ENCODE peak calls at places on chromosome 7, in five cellular contexts. B is upper lobe of right lung, L is astrocyte of the spinal cord, I is hepatocyte, T is AG09319. H is an unnamed sample.

GRCh38 chr7:121519548-121520521 is 123.7 kb upstream of the FAM3C start:
- DNase-seq in B (no peak), L (peak), I (no peak), T (no peak), H (no peak)

GRCh38 chr7:226281-226882 is 34.0 kb downstream of the FAM20C start:
- DNase-seq in B (no peak), L (peak), I (peak), T (no peak), H (no peak)

GRCh38 chr7:55504093-55504859 is 68.0 kb downstream of the VOPP1 start:
- DNase-seq in B (no peak), L (no peak), I (no peak), T (no peak), H (no peak)

GRCh38 chr7:152762056-152762455 is 2.5 kb downstream of the ACTR3B start:
- DNase-seq in B (no peak), L (no peak), I (no peak), T (no peak), H (no peak)

GRCh38 chr7:27930910-27931476 is 191.0 kb downstream of the TAX1BP1 start:
- DNase-seq in B (no peak), L (no peak), I (no peak), T (no peak), H (no peak)

GRCh38 chr7:111438369-111439289 is 123.7 kb downstream of the IMMP2L start:
- DNase-seq in B (no peak), L (peak), I (no peak), T (no peak), H (no peak)

GRCh38 chr7:131196808-131197207 is 130.9 kb upstream of the MKLN1 start:
- DNase-seq in B (no peak), L (peak), I (peak), T (no peak), H (no peak)

GRCh38 chr7:146772581-146772980 is 656.0 kb downstream of the CNTNAP2 start:
- DNase-seq in B (no peak), L (no peak), I (peak), T (no peak), H (no peak)

GRCh38 chr7:55308186-55308929 is 56.8 kb upstream of the LANCL2 start:
- DNase-seq in B (no peak), L (peak), I (peak), T (peak), H (no peak)

GRCh38 chr7:149822353-149822943 is 15.7 kb upstream of the ZNF862 start:
- DNase-seq in B (peak), L (no peak), I (no peak), T (no peak), H (peak)

GRCh38 chr7:107978815-107979408 is 24.0 kb downstream of the LAMB1 start:
- DNase-seq in B (no peak), L (no peak), I (no peak), T (no peak), H (no peak)

GRCh38 chr7:140596751-140597424 is 43.7 kb downstream of the DENND2A start:
- DNase-seq in B (no peak), L (peak), I (no peak), T (no peak), H (no peak)

GRCh38 chr7:3043544-3044395 is at the start of gene CARD11:
- DNase-seq in B (no peak), L (no peak), I (peak), T (no peak), H (no peak)

GRCh38 chr7:116354171-116354545 is 143.8 kb downstream of the TES start:
- DNase-seq in B (no peak), L (peak), I (peak), T (peak), H (no peak)

GRCh38 chr7:43362652-43363428 is 220.1 kb upstream of the STK17A start:
- DNase-seq in B (no peak), L (peak), I (peak), T (no peak), H (no peak)

GRCh38 chr7:143347950-143348349 is 14.6 kb downstream of the FAM131B start:
- DNase-seq in B (no peak), L (no peak), I (no peak), T (no peak), H (no peak)

GRCh38 chr7:36132025-36132424 is 21.0 kb upstream of the EEPD1 start:
- DNase-seq in B (no peak), L (no peak), I (no peak), T (no peak), H (no peak)
- TF ChIP-seq CTCF in B (no peak), L (no peak), I (no peak), T (no peak), H (no peak)

GRCh38 chr7:151246161-151247015 is 2.1 kb downstream of the SMARCD3 start:
- DNase-seq in B (no peak), L (no peak), I (no peak), T (no peak), H (no peak)

GRCh38 chr7:151249034-151249731 is 689 bp upstream of the SMARCD3 start:
- DNase-seq in B (peak), L (peak), I (peak), T (no peak), H (no peak)

GRCh38 chr7:151248191-151249033 is at the start of gene SMARCD3:
- DNase-seq in B (peak), L (peak), I (peak), T (no peak), H (no peak)

GRCh38 chr7:151247016-151247580 is 1.4 kb downstream of the SMARCD3 start:
- DNase-seq in B (no peak), L (peak), I (no peak), T (no peak), H (no peak)

GRCh38 chr7:151247611-151248176 is 800 bp downstream of the SMARCD3 start:
- DNase-seq in B (no peak), L (peak), I (no peak), T (no peak), H (no peak)
- TF ChIP-seq CTCF in B (no peak), L (no peak), I (no peak), T (no peak), H (no peak)

DNA sequence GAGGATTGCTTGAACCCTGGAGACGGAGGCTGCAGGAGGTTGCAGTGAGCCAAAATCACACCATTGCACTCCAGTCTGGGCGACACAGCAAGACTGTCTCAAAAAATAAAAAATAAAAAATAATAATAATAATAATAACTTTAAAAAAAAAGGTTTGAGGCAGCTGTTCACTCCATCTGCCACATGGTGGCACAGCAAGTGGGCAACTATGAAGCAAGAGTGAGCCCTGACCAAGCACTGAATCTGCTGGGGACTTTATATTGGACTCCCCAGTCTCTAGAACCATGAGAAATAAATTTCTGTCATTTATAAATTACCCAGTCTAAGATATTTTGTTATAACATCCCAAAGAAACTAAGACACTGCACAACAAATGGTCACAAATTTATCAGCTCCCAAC is 14.6 kb upstream of the BRI3 start:
- DNase-seq in B (no peak), L (peak), I (no peak), T (no peak), H (no peak)
- TF ChIP-seq CTCF in B (peak), L (peak), I (peak), T (peak), H (peak)

DNA sequence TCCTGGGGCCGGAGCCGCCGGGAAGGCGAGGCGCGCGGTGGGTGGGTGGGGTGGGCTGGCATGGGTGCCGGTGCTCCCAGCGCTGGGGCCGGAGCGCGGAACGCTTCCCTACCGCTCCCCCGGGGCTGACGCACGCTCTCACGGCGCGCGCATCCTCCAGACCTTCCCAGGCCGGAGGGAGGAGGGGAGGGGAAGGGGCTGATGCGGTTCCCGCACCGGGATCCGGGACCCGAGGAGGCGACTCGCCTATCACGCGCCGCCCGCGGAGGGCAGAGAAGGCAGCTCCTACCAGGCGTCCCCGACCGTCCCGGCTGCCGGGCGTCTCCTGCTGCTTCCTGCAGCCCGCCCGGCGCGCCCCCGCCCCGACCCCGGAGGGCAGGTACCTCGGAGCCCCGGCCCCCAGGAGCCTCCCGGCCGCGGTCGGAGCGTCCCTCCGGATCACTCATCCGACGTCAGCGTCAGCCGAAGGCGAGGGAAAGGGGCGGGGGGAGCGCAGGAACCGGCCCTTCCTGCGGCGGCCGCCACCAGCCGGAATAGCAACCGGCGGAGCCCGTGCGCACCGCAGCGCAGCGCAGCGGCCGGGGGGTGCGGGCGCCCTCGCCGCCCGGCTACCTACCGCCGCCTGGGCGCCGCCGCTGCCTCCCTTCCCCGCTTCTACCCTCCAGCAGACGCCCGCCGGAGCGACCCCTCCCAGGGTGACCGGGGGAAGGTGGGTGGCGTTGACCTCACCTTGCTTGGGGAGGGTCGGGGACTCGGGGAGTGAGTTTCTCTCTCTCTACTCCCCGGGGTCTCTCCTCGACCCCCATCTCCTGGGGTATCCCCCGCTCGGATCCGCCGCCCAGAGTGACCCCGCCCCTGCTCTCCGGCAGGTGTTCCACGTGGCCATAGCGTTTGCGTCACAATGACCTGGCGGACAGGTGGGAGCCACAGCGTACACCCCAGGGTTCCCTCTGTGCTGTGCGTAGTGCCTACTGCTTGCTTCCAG is at the start of gene ICA1:
- DNase-seq in B (peak), L (peak), I (peak), T (no peak), H (no peak)
- TF ChIP-seq CTCF in B (no peak), L (no peak), I (no peak), T (no peak), H (no peak)

DNA sequence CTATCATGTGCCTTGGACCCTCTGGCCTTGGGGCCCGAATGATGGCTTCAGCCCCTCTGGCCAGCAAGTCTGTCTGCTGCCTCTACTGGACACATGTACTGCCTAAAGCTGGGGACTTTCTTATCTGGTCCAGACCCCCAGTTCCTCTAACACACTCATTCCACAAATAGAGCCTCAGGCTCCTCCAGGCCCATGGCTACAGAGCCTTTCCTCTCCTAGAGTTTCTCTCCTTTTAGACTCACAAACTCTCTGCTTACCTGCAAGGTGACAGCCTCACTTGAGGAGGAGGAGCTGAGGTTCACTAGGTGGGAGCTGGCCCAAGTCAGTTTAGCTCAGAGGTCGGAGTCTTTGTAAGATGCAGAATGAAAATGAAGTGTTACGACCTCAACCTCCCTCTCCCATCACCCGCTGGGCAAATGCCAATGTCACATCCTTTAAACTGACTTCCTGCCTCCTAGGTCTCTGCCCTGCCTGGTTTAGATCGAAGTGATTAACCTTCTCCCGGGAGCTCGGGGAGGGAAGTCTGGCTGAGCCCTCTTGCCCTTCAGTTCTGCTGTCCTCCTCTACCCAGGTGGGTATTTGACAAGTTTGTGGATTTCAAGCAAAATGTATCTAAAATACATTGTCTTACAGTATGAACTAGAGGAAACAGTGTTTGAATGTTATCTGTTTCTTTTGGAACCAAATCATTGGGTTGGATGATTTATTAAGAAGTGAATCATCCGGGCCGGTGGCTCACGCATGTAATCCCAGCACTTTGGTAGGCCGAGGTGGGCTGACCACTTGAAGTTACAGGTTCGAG is 71.8 kb upstream of the TNS3 start:
- DNase-seq in B (no peak), L (peak), I (no peak), T (no peak), H (no peak)
- TF ChIP-seq CTCF in B (no peak), L (peak), I (no peak), T (no peak), H (no peak)